ENCODE peak calls at places on chromosomes 1 and 21, in five cellular contexts. One of them, this sample, is unnamed.

GRCh38 chr1:44500181-44501021 is 95.3 kb downstream of the RNF220 start:
- DNase-seq in non-pigmented ciliary epithelial cell: no peak
- DNase-seq in NCI-H1105: no peak
- DNase-seq in GM04504: no peak
- DNase-seq in kidney: no peak
- DNase-seq in this sample: no peak

GRCh38 chr1:202247104-202247503 is 53.5 kb downstream of the LGR6 start:
- DNase-seq in non-pigmented ciliary epithelial cell: no peak
- DNase-seq in NCI-H1105: no peak
- DNase-seq in GM04504: no peak
- DNase-seq in kidney: no peak
- DNase-seq in this sample: no peak

GRCh38 chr1:203290261-203291089 is 14.8 kb upstream of the BTG2 start:
- DNase-seq in non-pigmented ciliary epithelial cell: no peak
- DNase-seq in NCI-H1105: peak
- DNase-seq in GM04504: no peak
- DNase-seq in kidney: peak
- DNase-seq in this sample: no peak

GRCh38 chr1:165501351-165501974 is 42.3 kb upstream of the LRRC52 start:
- DNase-seq in non-pigmented ciliary epithelial cell: no peak
- DNase-seq in NCI-H1105: no peak
- DNase-seq in GM04504: no peak
- DNase-seq in kidney: no peak
- DNase-seq in this sample: no peak

GRCh38 chr1:15341634-15342375 is 67.9 kb upstream of the EFHD2 start:
- DNase-seq in non-pigmented ciliary epithelial cell: peak
- DNase-seq in NCI-H1105: no peak
- DNase-seq in GM04504: no peak
- DNase-seq in kidney: no peak
- DNase-seq in this sample: no peak

GRCh38 chr1:241323510-241323909 is 33.5 kb downstream of the RGS7 start:
- DNase-seq in non-pigmented ciliary epithelial cell: peak
- DNase-seq in NCI-H1105: no peak
- DNase-seq in GM04504: no peak
- DNase-seq in kidney: no peak
- DNase-seq in this sample: no peak

GRCh38 chr1:195195423-195196057 is 1412.7 kb downstream of the KCNT2 start:
- DNase-seq in non-pigmented ciliary epithelial cell: no peak
- DNase-seq in NCI-H1105: no peak
- DNase-seq in GM04504: no peak
- DNase-seq in kidney: no peak
- DNase-seq in this sample: no peak

GRCh38 chr1:36400514-36400824 is 2.8 kb upstream of the LSM10 start:
- DNase-seq in non-pigmented ciliary epithelial cell: no peak
- DNase-seq in NCI-H1105: no peak
- DNase-seq in GM04504: no peak
- DNase-seq in kidney: no peak
- DNase-seq in this sample: no peak

GRCh38 chr1:239448911-239449310 is 62.5 kb downstream of the CHRM3 start:
- DNase-seq in non-pigmented ciliary epithelial cell: no peak
- DNase-seq in NCI-H1105: no peak
- DNase-seq in GM04504: no peak
- DNase-seq in kidney: no peak
- DNase-seq in this sample: no peak

GRCh38 chr1:163565171-163565570 is 243.4 kb downstream of the NUF2 start:
- DNase-seq in non-pigmented ciliary epithelial cell: no peak
- DNase-seq in NCI-H1105: no peak
- DNase-seq in GM04504: no peak
- DNase-seq in kidney: no peak
- DNase-seq in this sample: no peak

GRCh38 chr21:19123053-19123452 is 719.5 kb upstream of the TMPRSS15 start:
- DNase-seq in non-pigmented ciliary epithelial cell: no peak
- DNase-seq in NCI-H1105: peak
- DNase-seq in GM04504: no peak
- DNase-seq in kidney: no peak
- DNase-seq in this sample: no peak

GRCh38 chr1:92936865-92937264 is 24.4 kb downstream of the DIPK1A start:
- DNase-seq in non-pigmented ciliary epithelial cell: no peak
- DNase-seq in NCI-H1105: no peak
- DNase-seq in GM04504: no peak
- DNase-seq in kidney: no peak
- DNase-seq in this sample: no peak

GRCh38 chr1:44246806-44247205 is 33.5 kb downstream of the DMAP1 start:
- DNase-seq in non-pigmented ciliary epithelial cell: no peak
- DNase-seq in NCI-H1105: no peak
- DNase-seq in GM04504: no peak
- DNase-seq in kidney: no peak
- DNase-seq in this sample: no peak

GRCh38 chr1:93588955-93589354 is 92.7 kb downstream of the BCAR3 start:
- DNase-seq in non-pigmented ciliary epithelial cell: no peak
- DNase-seq in NCI-H1105: no peak
- DNase-seq in GM04504: no peak
- DNase-seq in kidney: no peak
- DNase-seq in this sample: no peak

GRCh38 chr1:79472067-79472656 is 465.6 kb upstream of the ADGRL4 start:
- DNase-seq in non-pigmented ciliary epithelial cell: no peak
- DNase-seq in NCI-H1105: no peak
- DNase-seq in GM04504: no peak
- DNase-seq in kidney: no peak
- DNase-seq in this sample: no peak

GRCh38 chr1:226287587-226287986 is 21.4 kb downstream of the LIN9 start:
- DNase-seq in non-pigmented ciliary epithelial cell: no peak
- DNase-seq in NCI-H1105: no peak
- DNase-seq in GM04504: no peak
- DNase-seq in kidney: no peak
- DNase-seq in this sample: no peak

GRCh38 chr1:159646687-159647086 is 59.1 kb downstream of the APCS start:
- DNase-seq in non-pigmented ciliary epithelial cell: no peak
- DNase-seq in NCI-H1105: no peak
- DNase-seq in GM04504: no peak
- DNase-seq in kidney: no peak
- DNase-seq in this sample: no peak

GRCh38 chr21:30249936-30250335 is 32.8 kb downstream of the KRTAP24-1 start:
- DNase-seq in non-pigmented ciliary epithelial cell: no peak
- DNase-seq in NCI-H1105: no peak
- DNase-seq in GM04504: no peak
- DNase-seq in kidney: no peak
- DNase-seq in this sample: no peak

GRCh38 chr1:7422561-7422960 is 348.5 kb upstream of the VAMP3 start:
- DNase-seq in non-pigmented ciliary epithelial cell: no peak
- DNase-seq in NCI-H1105: no peak
- DNase-seq in GM04504: no peak
- DNase-seq in kidney: peak
- DNase-seq in this sample: no peak

GRCh38 chr1:210239295-210240155 is 6.9 kb downstream of the SERTAD4 start:
- DNase-seq in non-pigmented ciliary epithelial cell: peak
- DNase-seq in NCI-H1105: no peak
- DNase-seq in GM04504: no peak
- DNase-seq in kidney: no peak
- DNase-seq in this sample: peak

GRCh38 chr1:95371666-95372320 is 137.8 kb downstream of the RWDD3 start:
- DNase-seq in non-pigmented ciliary epithelial cell: no peak
- DNase-seq in NCI-H1105: peak
- DNase-seq in GM04504: no peak
- DNase-seq in kidney: no peak
- DNase-seq in this sample: no peak

GRCh38 chr1:9292361-9293240 is at the start of gene SPSB1:
- DNase-seq in non-pigmented ciliary epithelial cell: no peak
- DNase-seq in NCI-H1105: peak
- DNase-seq in GM04504: peak
- DNase-seq in kidney: peak
- DNase-seq in this sample: no peak

GRCh38 chr1:211493865-211494653 is 2.1 kb upstream of the RD3 start:
- DNase-seq in non-pigmented ciliary epithelial cell: no peak
- DNase-seq in NCI-H1105: no peak
- DNase-seq in GM04504: no peak
- DNase-seq in kidney: no peak
- DNase-seq in this sample: no peak

GRCh38 chr1:38701088-38701487 is 158.5 kb downstream of the RRAGC start:
- DNase-seq in non-pigmented ciliary epithelial cell: no peak
- DNase-seq in NCI-H1105: no peak
- DNase-seq in GM04504: no peak
- DNase-seq in kidney: no peak
- DNase-seq in this sample: no peak

GRCh38 chr1:247373721-247374141 is 42.1 kb upstream of the ZNF496 start:
- DNase-seq in non-pigmented ciliary epithelial cell: no peak
- DNase-seq in NCI-H1105: no peak
- DNase-seq in GM04504: no peak
- DNase-seq in kidney: no peak
- DNase-seq in this sample: no peak

GRCh38 chr1:226034482-226034881 is 28.0 kb upstream of the H3-3A start:
- DNase-seq in non-pigmented ciliary epithelial cell: peak
- DNase-seq in NCI-H1105: no peak
- DNase-seq in GM04504: peak
- DNase-seq in kidney: peak
- DNase-seq in this sample: peak

GRCh38 chr1:41487729-41488598 is 3.5 kb upstream of the EDN2 start:
- DNase-seq in non-pigmented ciliary epithelial cell: no peak
- DNase-seq in NCI-H1105: no peak
- DNase-seq in GM04504: no peak
- DNase-seq in kidney: peak
- DNase-seq in this sample: no peak

GRCh38 chr1:69055223-69055622 is 512.5 kb upstream of the LRRC7 start:
- DNase-seq in non-pigmented ciliary epithelial cell: no peak
- DNase-seq in NCI-H1105: peak
- DNase-seq in GM04504: no peak
- DNase-seq in kidney: no peak
- DNase-seq in this sample: no peak

GRCh38 chr1:167082511-167083027 is 7.6 kb downstream of the GPA33 start:
- DNase-seq in non-pigmented ciliary epithelial cell: no peak
- DNase-seq in NCI-H1105: no peak
- DNase-seq in GM04504: no peak
- DNase-seq in kidney: no peak
- DNase-seq in this sample: no peak

GRCh38 chr1:111133863-111134262 is 6.0 kb downstream of the DRAM2 start:
- DNase-seq in non-pigmented ciliary epithelial cell: no peak
- DNase-seq in NCI-H1105: no peak
- DNase-seq in GM04504: no peak
- DNase-seq in kidney: no peak
- DNase-seq in this sample: no peak

GRCh38 chr1:4830756-4831155 is 176.3 kb downstream of the AJAP1 start:
- DNase-seq in non-pigmented ciliary epithelial cell: no peak
- DNase-seq in NCI-H1105: no peak
- DNase-seq in GM04504: no peak
- DNase-seq in kidney: no peak
- DNase-seq in this sample: no peak

GRCh38 chr1:92029241-92029922 is 403 bp upstream of the EPHX4 start:
- DNase-seq in non-pigmented ciliary epithelial cell: no peak
- DNase-seq in NCI-H1105: no peak
- DNase-seq in GM04504: no peak
- DNase-seq in kidney: no peak
- DNase-seq in this sample: no peak

GRCh38 chr1:121443131-121443530 is 258.4 kb downstream of the SRGAP2C start:
- DNase-seq in non-pigmented ciliary epithelial cell: no peak
- DNase-seq in NCI-H1105: no peak
- DNase-seq in GM04504: peak
- DNase-seq in kidney: no peak
- DNase-seq in this sample: no peak

GRCh38 chr1:156789621-156790318 is 22.4 kb downstream of the PRCC start:
- DNase-seq in non-pigmented ciliary epithelial cell: no peak
- DNase-seq in NCI-H1105: no peak
- DNase-seq in GM04504: no peak
- DNase-seq in kidney: no peak
- DNase-seq in this sample: no peak

GRCh38 chr1:206757524-206758266 is 12.9 kb upstream of the IL19 start:
- DNase-seq in non-pigmented ciliary epithelial cell: no peak
- DNase-seq in NCI-H1105: no peak
- DNase-seq in GM04504: no peak
- DNase-seq in kidney: no peak
- DNase-seq in this sample: no peak

GRCh38 chr21:21200103-21200938 is 202.1 kb downstream of the NCAM2 start:
- DNase-seq in non-pigmented ciliary epithelial cell: peak
- DNase-seq in NCI-H1105: no peak
- DNase-seq in GM04504: peak
- DNase-seq in kidney: no peak
- DNase-seq in this sample: peak

GRCh38 chr1:200034821-200035396 is 7.4 kb downstream of the NR5A2 start:
- DNase-seq in non-pigmented ciliary epithelial cell: no peak
- DNase-seq in NCI-H1105: no peak
- DNase-seq in GM04504: no peak
- DNase-seq in kidney: no peak
- DNase-seq in this sample: no peak

GRCh38 chr1:44030606-44031050 is 634 bp downstream of the SLC6A9 start:
- DNase-seq in non-pigmented ciliary epithelial cell: no peak
- DNase-seq in NCI-H1105: peak
- DNase-seq in GM04504: no peak
- DNase-seq in kidney: no peak
- DNase-seq in this sample: no peak

GRCh38 chr1:5975133-5975880 is 16.9 kb downstream of the NPHP4 start:
- DNase-seq in non-pigmented ciliary epithelial cell: no peak
- DNase-seq in NCI-H1105: peak
- DNase-seq in GM04504: no peak
- DNase-seq in kidney: peak
- DNase-seq in this sample: no peak

This sample was measured in AG04449.